ENCODE peak calls at places on chromosomes 11 and 22, in ten cellular contexts. B, E, O, C, U, D, T, K, A and J are unnamed samples.
A peak's percentile ranks its signal among the peaks of the same experiment; 100 is the strongest.

GRCh38 chr11:120643254-120643653 is 131.7 kb downstream of the GRIK4 start:
- DNase-seq in D (no peak), O (no peak), B (no peak), E (no peak), U (no peak), C (no peak), A (no peak), K (no peak), T (no peak), J (no peak)

GRCh38 chr11:17553249-17553546 is 6.1 kb downstream of the OTOG start:
- DNase-seq in E (no peak), A (no peak), U (no peak), B (no peak), K (no peak), O (no peak), D (no peak), T (no peak), C (no peak), J (no peak)

GRCh38 chr11:898540-899190 is 11.9 kb downstream of the CHID1 start:
- DNase-seq in C (peak; percentile 23), O (no peak), B (no peak), D (no peak), T (no peak), E (no peak), U (no peak), K (no peak), A (no peak), J (no peak)

GRCh38 chr11:12090061-12090572 is 20.3 kb upstream of the MICAL2 start:
- DNase-seq in B (no peak), O (no peak), T (no peak), E (no peak), D (no peak), K (peak; percentile 61), U (peak; percentile 54), A (no peak), C (no peak), J (no peak)

GRCh38 chr11:60197442-60197841 is 14.6 kb upstream of the MS4A6A start:
- DNase-seq in A (no peak), B (no peak), U (no peak), D (no peak), C (no peak), K (no peak), E (no peak), T (no peak), O (no peak), J (no peak)

GRCh38 chr22:22156716-22157499 is 87.7 kb upstream of the VPREB1 start:
- DNase-seq in D (peak; percentile 64), U (peak; percentile 74), A (no peak), K (peak; percentile 73), O (peak; percentile 78), T (peak; percentile 61), E (peak; percentile 20), C (peak; percentile 65), B (no peak), J (peak; percentile 35)

GRCh38 chr11:74870485-74870884 is 78.4 kb downstream of the XRRA1 start:
- DNase-seq in E (no peak), B (no peak), U (peak; percentile 10), A (no peak), O (no peak), K (peak; percentile 66), C (no peak), T (no peak), D (peak; percentile 46), J (no peak)

GRCh38 chr22:29309332-29310064 is 3.0 kb downstream of the GAS2L1 start:
- DNase-seq in D (no peak), E (peak; percentile 75), C (no peak), B (peak; percentile 41), K (no peak), O (peak; percentile 74), U (no peak), A (no peak), T (peak; percentile 80), J (peak; percentile 38)

GRCh38 chr11:83087035-83087434 is 15.3 kb upstream of the RAB30 start:
- DNase-seq in T (no peak), A (no peak), B (no peak), K (no peak), E (no peak), O (no peak), D (no peak), C (no peak), U (no peak), J (no peak)

GRCh38 chr11:122748968-122749687 is 89.2 kb upstream of the CRTAM start:
- DNase-seq in T (no peak), B (no peak), C (peak; percentile 49), O (no peak), D (no peak), A (no peak), K (peak; percentile 95), E (no peak), U (no peak), J (no peak)

GRCh38 chr11:117999354-117999993 is 13.3 kb downstream of the IL10RA start:
- DNase-seq in B (no peak), C (no peak), K (no peak), E (no peak), A (no peak), O (no peak), U (no peak), D (no peak), T (no peak), J (peak; percentile 37)

GRCh38 chr11:45091563-45092392 is 54.7 kb upstream of the PRDM11 start:
- DNase-seq in O (no peak), A (no peak), D (no peak), K (no peak), C (no peak), U (no peak), E (no peak), T (no peak), B (no peak), J (no peak)

GRCh38 chr22:23803001-23803819 is 16.4 kb downstream of the SMARCB1 start:
- DNase-seq in O (no peak), K (no peak), D (no peak), E (no peak), T (no peak), B (no peak), A (no peak), C (no peak), U (no peak), J (peak; percentile 71)

GRCh38 chr11:71432761-71433647 is 15.2 kb downstream of the DHCR7 start:
- DNase-seq in D (no peak), C (no peak), A (no peak), U (no peak), T (peak; percentile 47), B (no peak), K (no peak), O (no peak), E (no peak), J (peak; percentile 91)

GRCh38 chr11:70430122-70430521 is 31.8 kb downstream of the CTTN start:
- DNase-seq in U (no peak), E (no peak), T (no peak), K (no peak), C (no peak), A (no peak), D (no peak), B (no peak), O (no peak), J (no peak)

DNA sequence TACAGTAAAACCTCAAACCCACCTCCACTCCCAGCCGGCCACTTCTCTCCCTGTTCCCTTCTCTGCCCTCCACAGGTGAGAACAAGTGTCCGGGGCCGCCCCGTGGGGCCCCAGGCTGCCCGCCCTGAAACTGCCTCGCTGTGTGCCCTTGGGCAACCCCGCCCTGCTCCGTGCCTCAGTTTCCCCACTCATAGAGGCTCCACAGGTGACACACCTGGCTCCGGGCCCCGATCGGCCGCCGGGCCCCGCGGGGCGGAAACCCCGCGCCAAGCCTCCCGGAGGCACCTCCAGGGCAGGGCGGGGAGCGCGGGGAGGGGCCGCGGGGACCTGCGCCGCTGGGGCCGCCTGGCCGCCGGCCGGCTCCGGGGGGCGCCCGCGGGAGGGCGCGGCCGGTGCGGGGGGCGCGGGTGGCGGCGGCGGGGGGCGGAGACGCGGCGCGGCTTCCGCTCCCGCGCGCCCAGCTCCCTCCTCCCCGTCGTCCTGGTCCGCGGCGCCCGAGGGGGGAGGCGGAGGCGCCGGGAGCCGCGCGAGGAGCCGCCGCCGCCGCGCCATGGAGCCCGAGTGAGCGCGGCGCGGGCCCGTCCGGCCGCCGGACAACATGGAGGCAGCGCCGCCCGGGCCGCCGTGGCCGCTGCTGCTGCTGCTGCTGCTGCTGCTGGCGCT is at the start of gene LRP5:
- DNase-seq in T (no peak), U (no peak), C (no peak), E (peak; percentile 46), O (peak; percentile 58), D (no peak), K (peak; percentile 10), A (no peak), B (peak; percentile 63), J (peak; percentile 58)
- H3K4me3 ChIP-seq in T (peak within 1 kb of the TSS; percentile 86), U (peak within 1 kb of the TSS; percentile 95), C (peak within 1 kb of the TSS; percentile 88), E (peak within 1 kb of the TSS; percentile 73), O (peak within 1 kb of the TSS; percentile 19), D (peak within 1 kb of the TSS; percentile 91), K (peak within 1 kb of the TSS; percentile 64), A (peak within 1 kb of the TSS; percentile 76), B (peak within 1 kb of the TSS; percentile 64), J (peak within 1 kb of the TSS; percentile 67)

GRCh38 chr22:49270595-49271368 is 556.9 kb downstream of the BRD1 start:
- DNase-seq in K (no peak), A (no peak), D (no peak), O (no peak), C (no peak), T (peak; percentile 21), B (no peak), E (no peak), U (no peak), J (no peak)
- H3K9me3 ChIP-seq in K (peaks cover 36% of the 10 kb centered on the region), A (no peaks in the 10 kb centered on the region), D (no peaks in the 10 kb centered on the region), O (no peaks in the 10 kb centered on the region), C (no peaks in the 10 kb centered on the region), T (no peaks in the 10 kb centered on the region), B (no peaks in the 10 kb centered on the region), E (no peaks in the 10 kb centered on the region), U (no peaks in the 10 kb centered on the region), J (no peaks in the 10 kb centered on the region)

GRCh38 chr11:63993100-63993499 is 6.9 kb downstream of the OTUB1 start:
- DNase-seq in E (no peak), T (no peak), B (no peak), O (no peak), K (no peak), C (no peak), U (no peak), D (no peak), A (no peak), J (no peak)
- TF ChIP-seq POLR2A in E (no peak), T (no peak), B (no peak), O (no peak), K (no peak), C (no peak), U (no peak), D (no peak), A (no peak), J (no peak)

DNA sequence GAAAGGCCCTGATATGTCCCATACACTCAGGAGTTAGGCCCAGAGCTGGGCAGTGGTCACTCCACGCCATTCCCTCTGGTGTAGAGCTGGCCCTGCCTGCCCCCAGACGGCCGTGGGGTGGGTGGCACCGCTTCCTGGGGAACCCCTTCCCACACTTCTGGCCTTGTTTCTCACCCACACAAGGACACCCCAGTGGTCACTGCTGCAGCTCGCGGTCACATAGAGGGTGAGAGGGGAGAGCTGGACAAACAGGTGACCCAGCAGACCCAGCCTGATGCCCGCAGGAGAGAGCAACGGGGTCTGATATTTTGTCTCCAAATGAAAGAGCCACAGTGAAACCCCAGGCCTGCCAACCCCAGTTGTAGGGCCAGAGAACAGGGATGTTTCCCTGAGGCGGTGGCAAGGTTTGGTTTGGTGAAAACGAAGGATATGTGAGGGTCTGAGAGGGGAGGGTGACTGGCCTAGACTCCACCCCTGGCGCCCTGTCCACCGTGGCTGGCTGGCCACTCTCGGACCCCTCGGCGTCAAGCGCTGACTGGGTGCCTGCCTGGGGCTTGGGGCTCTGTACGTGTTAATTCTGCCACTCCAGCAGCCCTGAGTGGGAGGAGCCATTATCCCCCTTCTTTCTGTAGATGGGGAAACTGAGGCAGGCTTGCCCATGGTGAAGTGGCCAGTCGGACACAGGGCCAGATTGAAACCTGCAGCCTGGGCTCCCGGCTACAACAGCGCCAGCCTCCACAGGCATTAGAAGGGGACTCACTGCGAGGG is 71.0 kb upstream of the PPARA start:
- DNase-seq in A (no peak), U (no peak), E (no peak), B (peak; percentile 44), T (peak; percentile 24), D (no peak), O (no peak), C (no peak), K (no peak), J (peak; percentile 24)
- H3K4me3 ChIP-seq in A (peak overlapping the region; percentile 90), U (peak overlapping the region; percentile 60), E (peak overlapping the region; percentile 94), B (peak overlapping the region; percentile 78), T (peak overlapping the region; percentile 59), D (peak overlapping the region; percentile 52), O (no peak overlapping the region), C (peak overlapping the region; percentile 95), K (no peak overlapping the region), J (no peak overlapping the region)